ENCODE peak calls at places on chromosomes 6 and 20, in eight cellular contexts. One of them, this sample, is unnamed.

GRCh38 chr6:53066059-53066406 is 829 bp downstream of the FBXO9 start:
- DNase-seq in GM13976: peak
- DNase-seq in AG09309: no peak
- DNase-seq in nephron progenitor cell: peak
- DNase-seq in A549: peak
- DNase-seq in uterus: peak
- DNase-seq in heart right ventricle: peak
- DNase-seq in IMR-90: peak
- DNase-seq in this sample: peak

GRCh38 chr20:51258582-51259175 is 235.8 kb upstream of the KCNG1 start:
- DNase-seq in nephron progenitor cell: no peak
- DNase-seq in IMR-90: peak
- DNase-seq in uterus: no peak
- DNase-seq in heart right ventricle: no peak
- DNase-seq in AG09309: no peak
- DNase-seq in GM13976: no peak
- DNase-seq in A549: peak
- DNase-seq in this sample: no peak

GRCh38 chr20:58135441-58136170 is 92.8 kb downstream of the ANKRD60 start:
- DNase-seq in uterus: no peak
- DNase-seq in AG09309: no peak
- DNase-seq in heart right ventricle: no peak
- DNase-seq in nephron progenitor cell: no peak
- DNase-seq in GM13976: no peak
- DNase-seq in IMR-90: no peak
- DNase-seq in A549: no peak
- DNase-seq in this sample: no peak

GRCh38 chr6:90537723-90538407 is 49.0 kb downstream of the MAP3K7 start:
- DNase-seq in A549: no peak
- DNase-seq in nephron progenitor cell: no peak
- DNase-seq in IMR-90: no peak
- DNase-seq in AG09309: no peak
- DNase-seq in uterus: no peak
- DNase-seq in GM13976: no peak
- DNase-seq in heart right ventricle: no peak
- DNase-seq in this sample: peak

GRCh38 chr6:41786451-41787218 is 859 bp upstream of the TOMM6 start:
- DNase-seq in heart right ventricle: peak
- DNase-seq in GM13976: peak
- DNase-seq in A549: peak
- DNase-seq in IMR-90: peak
- DNase-seq in nephron progenitor cell: peak
- DNase-seq in uterus: peak
- DNase-seq in AG09309: no peak
- DNase-seq in this sample: peak

GRCh38 chr6:30814137-30815084 is 69.9 kb upstream of the DDR1 start:
- DNase-seq in AG09309: no peak
- DNase-seq in GM13976: no peak
- DNase-seq in heart right ventricle: no peak
- DNase-seq in IMR-90: peak
- DNase-seq in nephron progenitor cell: no peak
- DNase-seq in uterus: no peak
- DNase-seq in A549: peak
- DNase-seq in this sample: peak

GRCh38 chr20:63782051-63782471 is 42.5 kb downstream of the SLC2A4RG start:
- DNase-seq in A549: no peak
- DNase-seq in IMR-90: no peak
- DNase-seq in AG09309: no peak
- DNase-seq in nephron progenitor cell: no peak
- DNase-seq in uterus: no peak
- DNase-seq in GM13976: no peak
- DNase-seq in heart right ventricle: no peak
- DNase-seq in this sample: no peak

GRCh38 chr6:7933794-7934193 is 23.2 kb upstream of the TXNDC5 start:
- DNase-seq in AG09309: no peak
- DNase-seq in IMR-90: no peak
- DNase-seq in A549: no peak
- DNase-seq in heart right ventricle: no peak
- DNase-seq in nephron progenitor cell: no peak
- DNase-seq in uterus: no peak
- DNase-seq in GM13976: peak
- DNase-seq in this sample: no peak

GRCh38 chr6:88910922-88911778 is 52.3 kb downstream of the RNGTT start:
- DNase-seq in IMR-90: no peak
- DNase-seq in nephron progenitor cell: no peak
- DNase-seq in heart right ventricle: no peak
- DNase-seq in A549: no peak
- DNase-seq in uterus: no peak
- DNase-seq in GM13976: no peak
- DNase-seq in AG09309: no peak
- DNase-seq in this sample: no peak

GRCh38 chr6:144408151-144408550 is 123.0 kb downstream of the UTRN start:
- DNase-seq in AG09309: no peak
- DNase-seq in GM13976: no peak
- DNase-seq in A549: no peak
- DNase-seq in IMR-90: peak
- DNase-seq in uterus: peak
- DNase-seq in nephron progenitor cell: peak
- DNase-seq in heart right ventricle: peak
- DNase-seq in this sample: no peak

GRCh38 chr6:157721431-157722229 is 101.4 kb upstream of the SNX9 start:
- DNase-seq in GM13976: no peak
- DNase-seq in AG09309: no peak
- DNase-seq in nephron progenitor cell: no peak
- DNase-seq in A549: no peak
- DNase-seq in heart right ventricle: no peak
- DNase-seq in IMR-90: no peak
- DNase-seq in uterus: no peak
- DNase-seq in this sample: no peak

GRCh38 chr6:154502564-154502963 is 7.9 kb downstream of the CNKSR3 start:
- DNase-seq in IMR-90: no peak
- DNase-seq in heart right ventricle: no peak
- DNase-seq in AG09309: no peak
- DNase-seq in nephron progenitor cell: no peak
- DNase-seq in GM13976: no peak
- DNase-seq in uterus: no peak
- DNase-seq in A549: no peak
- DNase-seq in this sample: no peak

GRCh38 chr20:15976047-15976731 is 597.1 kb downstream of the KIF16B start:
- DNase-seq in nephron progenitor cell: peak
- DNase-seq in A549: no peak
- DNase-seq in uterus: no peak
- DNase-seq in GM13976: no peak
- DNase-seq in heart right ventricle: no peak
- DNase-seq in IMR-90: no peak
- DNase-seq in AG09309: no peak
- DNase-seq in this sample: no peak

GRCh38 chr20:21693322-21693721 is 12.1 kb upstream of the PAX1 start:
- DNase-seq in IMR-90: no peak
- DNase-seq in GM13976: no peak
- DNase-seq in heart right ventricle: no peak
- DNase-seq in uterus: no peak
- DNase-seq in nephron progenitor cell: peak
- DNase-seq in AG09309: no peak
- DNase-seq in A549: no peak
- DNase-seq in this sample: no peak

GRCh38 chr6:69729870-69730449 is 66.8 kb downstream of the LMBRD1 start:
- DNase-seq in A549: no peak
- DNase-seq in heart right ventricle: no peak
- DNase-seq in AG09309: peak
- DNase-seq in GM13976: no peak
- DNase-seq in IMR-90: peak
- DNase-seq in uterus: no peak
- DNase-seq in nephron progenitor cell: no peak
- DNase-seq in this sample: no peak

GRCh38 chr6:91476000-91476399 is 889.1 kb upstream of the MAP3K7 start:
- DNase-seq in heart right ventricle: no peak
- DNase-seq in IMR-90: peak
- DNase-seq in GM13976: peak
- DNase-seq in A549: no peak
- DNase-seq in nephron progenitor cell: no peak
- DNase-seq in AG09309: no peak
- DNase-seq in uterus: no peak
- DNase-seq in this sample: no peak

GRCh38 chr20:37687478-37687805 is 6.4 kb upstream of the CTNNBL1 start:
- DNase-seq in uterus: no peak
- DNase-seq in nephron progenitor cell: no peak
- DNase-seq in heart right ventricle: no peak
- DNase-seq in A549: no peak
- DNase-seq in AG09309: no peak
- DNase-seq in IMR-90: no peak
- DNase-seq in GM13976: no peak
- DNase-seq in this sample: no peak

GRCh38 chr6:158907931-158908330 is 88.8 kb upstream of the EZR start:
- DNase-seq in nephron progenitor cell: no peak
- DNase-seq in AG09309: no peak
- DNase-seq in IMR-90: no peak
- DNase-seq in A549: no peak
- DNase-seq in uterus: no peak
- DNase-seq in heart right ventricle: no peak
- DNase-seq in GM13976: no peak
- DNase-seq in this sample: no peak

GRCh38 chr6:57313009-57313408 is 4.4 kb upstream of the PRIM2 start:
- DNase-seq in nephron progenitor cell: no peak
- DNase-seq in IMR-90: no peak
- DNase-seq in GM13976: no peak
- DNase-seq in A549: no peak
- DNase-seq in uterus: no peak
- DNase-seq in heart right ventricle: no peak
- DNase-seq in AG09309: no peak
- DNase-seq in this sample: no peak
- TF ChIP-seq CTCF in nephron progenitor cell: no peak
- TF ChIP-seq CTCF in IMR-90: no peak
- TF ChIP-seq CTCF in GM13976: no peak
- TF ChIP-seq CTCF in A549: no peak
- TF ChIP-seq CTCF in uterus: no peak
- TF ChIP-seq CTCF in heart right ventricle: no peak
- TF ChIP-seq CTCF in AG09309: no peak
- TF ChIP-seq CTCF in this sample: no peak

GRCh38 chr20:40689100-40689942 is at the start of gene MAFB:
- DNase-seq in uterus: peak
- DNase-seq in IMR-90: peak
- DNase-seq in GM13976: peak
- DNase-seq in heart right ventricle: peak
- DNase-seq in nephron progenitor cell: peak
- DNase-seq in AG09309: peak
- DNase-seq in A549: peak
- DNase-seq in this sample: peak

GRCh38 chr20:40686893-40687292 is 2.1 kb downstream of the MAFB start:
- DNase-seq in A549: no peak
- DNase-seq in nephron progenitor cell: no peak
- DNase-seq in IMR-90: no peak
- DNase-seq in heart right ventricle: no peak
- DNase-seq in GM13976: no peak
- DNase-seq in uterus: no peak
- DNase-seq in AG09309: no peak
- DNase-seq in this sample: no peak

GRCh38 chr20:40686434-40686882 is 2.6 kb downstream of the MAFB start:
- DNase-seq in GM13976: no peak
- DNase-seq in uterus: no peak
- DNase-seq in heart right ventricle: no peak
- DNase-seq in A549: no peak
- DNase-seq in nephron progenitor cell: no peak
- DNase-seq in IMR-90: no peak
- DNase-seq in AG09309: no peak
- DNase-seq in this sample: no peak

GRCh38 chr20:40688129-40689099 is 622 bp downstream of the MAFB start:
- DNase-seq in IMR-90: peak
- DNase-seq in uterus: no peak
- DNase-seq in A549: no peak
- DNase-seq in heart right ventricle: no peak
- DNase-seq in GM13976: no peak
- DNase-seq in AG09309: no peak
- DNase-seq in nephron progenitor cell: peak
- DNase-seq in this sample: no peak

DNA sequence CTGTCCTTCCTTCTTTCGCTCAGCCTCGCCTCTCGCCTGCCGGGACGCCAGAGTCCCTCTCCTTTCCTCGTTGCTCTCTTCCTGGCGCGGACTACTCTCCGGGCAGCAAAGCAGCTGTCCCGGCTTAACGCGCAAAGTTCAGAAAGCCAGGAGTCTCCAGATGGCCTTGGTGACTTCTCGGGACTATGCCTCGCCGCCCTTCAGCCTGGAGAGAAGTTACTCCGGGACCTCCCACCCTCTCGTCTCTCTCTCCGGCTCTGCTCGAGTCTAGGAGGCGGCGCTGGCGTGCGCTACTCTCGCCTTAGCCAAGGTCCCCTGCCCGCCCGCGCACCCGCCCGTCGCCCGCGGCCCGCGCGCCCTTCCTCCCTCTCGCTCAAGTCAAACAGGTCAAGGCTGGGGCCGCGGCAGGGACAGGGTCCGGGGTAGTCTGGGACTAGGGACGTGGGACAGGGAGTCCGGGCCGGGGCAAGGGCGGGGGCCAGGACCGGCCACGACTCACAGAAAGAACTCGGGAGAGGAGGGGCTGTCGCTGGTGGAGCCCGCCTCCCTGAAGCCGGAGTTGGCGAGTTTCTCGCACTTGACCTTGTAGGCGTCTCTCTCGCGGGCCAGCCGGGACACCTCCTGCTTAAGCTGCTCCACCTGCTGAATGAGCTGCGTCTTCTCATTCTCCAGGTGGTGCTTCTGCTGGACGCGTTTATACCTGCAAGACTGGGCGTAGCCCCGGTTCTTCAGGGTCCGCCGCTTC is 1.5 kb downstream of the MAFB start:
- DNase-seq in uterus: peak
- DNase-seq in IMR-90: no peak
- DNase-seq in heart right ventricle: peak
- DNase-seq in A549: no peak
- DNase-seq in AG09309: no peak
- DNase-seq in GM13976: no peak
- DNase-seq in nephron progenitor cell: peak
- DNase-seq in this sample: no peak
- TF ChIP-seq CTCF in uterus: no peak
- TF ChIP-seq CTCF in IMR-90: no peak
- TF ChIP-seq CTCF in heart right ventricle: no peak
- TF ChIP-seq CTCF in A549: no peak
- TF ChIP-seq CTCF in AG09309: no peak
- TF ChIP-seq CTCF in GM13976: no peak
- TF ChIP-seq CTCF in nephron progenitor cell: no peak
- TF ChIP-seq CTCF in this sample: no peak

GRCh38 chr6:2790588-2790987 is 25.4 kb downstream of the WRNIP1 start:
- DNase-seq in uterus: no peak
- DNase-seq in IMR-90: peak
- DNase-seq in heart right ventricle: no peak
- DNase-seq in nephron progenitor cell: no peak
- DNase-seq in AG09309: no peak
- DNase-seq in A549: peak
- DNase-seq in GM13976: no peak
- DNase-seq in this sample: no peak
- TF ChIP-seq CTCF in uterus: no peak
- TF ChIP-seq CTCF in IMR-90: peak
- TF ChIP-seq CTCF in heart right ventricle: no peak
- TF ChIP-seq CTCF in nephron progenitor cell: no peak
- TF ChIP-seq CTCF in AG09309: peak
- TF ChIP-seq CTCF in A549: no peak
- TF ChIP-seq CTCF in GM13976: no peak
- TF ChIP-seq CTCF in this sample: no peak

DNA sequence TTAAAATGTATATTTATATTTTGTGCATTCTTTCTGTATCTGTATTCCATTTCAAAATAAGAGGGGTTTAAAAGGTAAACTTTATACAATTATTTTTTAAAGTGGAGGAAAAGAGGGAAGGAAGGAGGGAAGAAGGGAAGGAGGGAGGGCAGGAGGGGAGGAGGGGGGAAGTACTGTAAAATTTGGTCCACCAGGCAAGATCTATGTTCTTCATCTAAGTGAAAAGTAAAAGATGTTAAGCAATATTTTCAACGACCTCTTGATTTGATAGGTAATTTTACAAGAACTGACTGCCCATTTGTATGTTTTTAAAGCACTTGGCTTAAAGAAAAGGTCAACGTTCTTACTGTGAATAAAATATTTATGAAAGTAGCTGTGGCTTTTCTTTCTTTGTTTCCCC is 29.8 kb upstream of the PCSK2 start:
- DNase-seq in uterus: no peak
- DNase-seq in IMR-90: no peak
- DNase-seq in nephron progenitor cell: no peak
- DNase-seq in AG09309: no peak
- DNase-seq in heart right ventricle: no peak
- DNase-seq in GM13976: no peak
- DNase-seq in A549: no peak
- DNase-seq in this sample: no peak
- TF ChIP-seq CTCF in uterus: no peak
- TF ChIP-seq CTCF in IMR-90: no peak
- TF ChIP-seq CTCF in nephron progenitor cell: no peak
- TF ChIP-seq CTCF in AG09309: no peak
- TF ChIP-seq CTCF in heart right ventricle: no peak
- TF ChIP-seq CTCF in GM13976: no peak
- TF ChIP-seq CTCF in A549: no peak
- TF ChIP-seq CTCF in this sample: no peak